ENCODE peak calls at places on chromosomes 4 and X, in four cellular contexts. One of them, this sample, is unnamed.

GRCh38 chr4:24213936-24214335 is 324.1 kb upstream of the PPARGC1A start:
- DNase-seq in H1: no peak
- DNase-seq in HepG2: no peak
- DNase-seq in SK-N-SH: no peak
- DNase-seq in this sample: no peak

GRCh38 chrX:97685753-97686152 is 802.0 kb downstream of the RPA4 start:
- DNase-seq in SK-N-SH: peak; percentile 41
- DNase-seq in H1: no peak
- DNase-seq in HepG2: peak; percentile 11
- DNase-seq in this sample: no peak

GRCh38 chr4:106659386-106659785 is 290.8 kb upstream of the GIMD1 start:
- DNase-seq in SK-N-SH: no peak
- DNase-seq in HepG2: no peak
- DNase-seq in H1: no peak
- DNase-seq in this sample: no peak

GRCh38 chrX:53223955-53224859 is 800 bp downstream of the KDM5C start:
- DNase-seq in SK-N-SH: peak; percentile 58
- DNase-seq in H1: no peak
- DNase-seq in HepG2: peak; percentile 13
- DNase-seq in this sample: no peak

GRCh38 chr4:153114771-153115321 is 89.4 kb upstream of the TRIM2 start:
- DNase-seq in SK-N-SH: no peak
- DNase-seq in HepG2: no peak
- DNase-seq in H1: no peak
- DNase-seq in this sample: no peak

GRCh38 chr4:40750461-40751258 is 905 bp downstream of the NSUN7 start:
- DNase-seq in HepG2: no peak
- DNase-seq in SK-N-SH: peak; percentile 38
- DNase-seq in H1: peak; percentile 15
- DNase-seq in this sample: no peak

GRCh38 chr4:185839204-185839712 is 27.3 kb upstream of the SORBS2 start:
- DNase-seq in H1: peak; percentile 96
- DNase-seq in HepG2: no peak
- DNase-seq in SK-N-SH: no peak
- DNase-seq in this sample: no peak

GRCh38 chr4:59818656-59819055 is 1381.5 kb upstream of the ADGRL3 start:
- DNase-seq in SK-N-SH: no peak
- DNase-seq in H1: no peak
- DNase-seq in HepG2: no peak
- DNase-seq in this sample: no peak

GRCh38 chrX:9942086-9942485 is 25.1 kb upstream of the CLDN34 start:
- DNase-seq in SK-N-SH: no peak
- DNase-seq in HepG2: no peak
- DNase-seq in H1: no peak
- DNase-seq in this sample: no peak

GRCh38 chr4:165994706-165995105 is 121.7 kb downstream of the TLL1 start:
- DNase-seq in HepG2: no peak
- DNase-seq in SK-N-SH: no peak
- DNase-seq in H1: no peak
- DNase-seq in this sample: no peak

GRCh38 chr4:8370106-8370787 is 70.3 kb downstream of the ACOX3 start:
- DNase-seq in HepG2: no peak
- DNase-seq in H1: no peak
- DNase-seq in SK-N-SH: no peak
- DNase-seq in this sample: no peak

GRCh38 chr4:149371021-149371420 is 444.6 kb downstream of the IQCM start:
- DNase-seq in H1: peak; percentile 7
- DNase-seq in SK-N-SH: peak; percentile 3
- DNase-seq in HepG2: peak; percentile 34
- DNase-seq in this sample: no peak

GRCh38 chrX:9310596-9310995 is 154.3 kb upstream of the TBL1X start:
- DNase-seq in H1: no peak
- DNase-seq in SK-N-SH: no peak
- DNase-seq in HepG2: no peak
- DNase-seq in this sample: no peak

GRCh38 chr4:147109800-147110199 is 164.1 kb upstream of the TTC29 start:
- DNase-seq in HepG2: no peak
- DNase-seq in SK-N-SH: no peak
- DNase-seq in H1: no peak
- DNase-seq in this sample: no peak

GRCh38 chr4:11037637-11038036 is 353.1 kb upstream of the CLNK start:
- DNase-seq in SK-N-SH: no peak
- DNase-seq in H1: no peak
- DNase-seq in HepG2: no peak
- DNase-seq in this sample: no peak

GRCh38 chr4:55545133-55545532 is 1.6 kb downstream of the CLOCK start:
- DNase-seq in HepG2: peak; percentile 7
- DNase-seq in H1: no peak
- DNase-seq in SK-N-SH: no peak
- DNase-seq in this sample: no peak

GRCh38 chrX:24398766-24399165 is 38.3 kb downstream of the SUPT20HL1 start:
- DNase-seq in SK-N-SH: no peak
- DNase-seq in HepG2: no peak
- DNase-seq in H1: no peak
- DNase-seq in this sample: no peak

GRCh38 chr4:138401330-138401729 is 159.2 kb upstream of the SLC7A11 start:
- DNase-seq in SK-N-SH: no peak
- DNase-seq in HepG2: no peak
- DNase-seq in H1: no peak
- DNase-seq in this sample: no peak

GRCh38 chr4:4474496-4474895 is 67.4 kb downstream of the STX18 start:
- DNase-seq in HepG2: no peak
- DNase-seq in H1: no peak
- DNase-seq in SK-N-SH: no peak
- DNase-seq in this sample: no peak

GRCh38 chr4:67892905-67893304 is 9.1 kb upstream of the TMPRSS11D start:
- DNase-seq in SK-N-SH: no peak
- DNase-seq in HepG2: no peak
- DNase-seq in H1: no peak
- DNase-seq in this sample: no peak
- TF ChIP-seq TAF1 in SK-N-SH: no peak
- TF ChIP-seq TAF1 in HepG2: no peak
- TF ChIP-seq TAF1 in H1: no peak
- TF ChIP-seq TAF1 in this sample: no peak

GRCh38 chrX:67563469-67564448 is 19.9 kb downstream of the AR start:
- DNase-seq in H1: no peak
- DNase-seq in HepG2: no peak
- DNase-seq in SK-N-SH: no peak
- DNase-seq in this sample: no peak
- TF ChIP-seq TAF1 in H1: no peak
- TF ChIP-seq TAF1 in HepG2: no peak
- TF ChIP-seq TAF1 in SK-N-SH: no peak
- TF ChIP-seq TAF1 in this sample: no peak

GRCh38 chr4:150423074-150423473 is 158.9 kb upstream of the MAB21L2 start:
- DNase-seq in HepG2: no peak
- DNase-seq in SK-N-SH: no peak
- DNase-seq in H1: no peak
- DNase-seq in this sample: no peak

GRCh38 chr4:150421612-150422011 is 160.3 kb upstream of the MAB21L2 start:
- DNase-seq in H1: no peak
- DNase-seq in HepG2: no peak
- DNase-seq in SK-N-SH: no peak
- DNase-seq in this sample: no peak

GRCh38 chr4:150419939-150420338 is 162.0 kb upstream of the MAB21L2 start:
- DNase-seq in H1: no peak
- DNase-seq in HepG2: no peak
- DNase-seq in SK-N-SH: no peak
- DNase-seq in this sample: no peak

GRCh38 chr4:150415213-150415612 is 166.7 kb upstream of the MAB21L2 start:
- DNase-seq in HepG2: no peak
- DNase-seq in H1: no peak
- DNase-seq in SK-N-SH: no peak
- DNase-seq in this sample: no peak

DNA sequence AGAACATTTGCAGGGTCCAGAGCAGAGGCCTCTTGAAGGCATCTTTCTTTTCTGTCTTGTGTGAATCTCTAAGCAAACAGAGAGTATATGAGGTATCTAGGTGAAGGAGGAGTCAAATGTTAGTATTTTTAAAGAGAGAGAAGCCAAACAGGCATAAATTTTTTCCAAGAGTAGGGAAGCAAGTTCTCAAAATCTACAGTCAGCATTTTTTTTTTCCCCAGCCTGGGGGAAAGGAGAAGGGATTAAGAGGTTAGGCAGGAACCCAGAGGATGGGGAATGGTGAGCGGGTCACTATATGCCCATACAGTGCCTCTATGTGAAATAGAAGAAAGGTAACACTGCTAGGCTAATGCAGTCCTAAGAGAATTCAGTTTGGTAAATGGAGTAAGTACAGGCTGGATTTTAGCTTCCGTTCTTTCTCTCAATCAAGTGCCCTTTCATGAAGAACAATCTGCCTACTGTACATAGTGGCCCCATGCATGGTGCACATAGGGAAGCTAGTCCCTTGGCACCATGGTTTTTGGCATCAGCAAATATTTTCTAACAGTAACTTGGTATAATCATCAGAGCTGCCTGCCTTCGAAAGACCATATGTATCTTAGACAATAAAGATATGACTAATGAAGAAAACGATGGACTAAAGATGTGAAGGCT is 163.1 kb upstream of the MAB21L2 start:
- DNase-seq in H1: no peak
- DNase-seq in HepG2: no peak
- DNase-seq in SK-N-SH: no peak
- DNase-seq in this sample: no peak
- TF ChIP-seq TAF1 in H1: no peak
- TF ChIP-seq TAF1 in HepG2: no peak
- TF ChIP-seq TAF1 in SK-N-SH: no peak
- TF ChIP-seq TAF1 in this sample: no peak

GRCh38 chr4:98796986-98797385 is 131.9 kb downstream of the EIF4E start:
- DNase-seq in SK-N-SH: no peak
- DNase-seq in H1: no peak
- DNase-seq in HepG2: no peak
- DNase-seq in this sample: no peak

GRCh38 chr4:98801259-98801725 is 127.6 kb downstream of the EIF4E start:
- DNase-seq in H1: no peak
- DNase-seq in HepG2: no peak
- DNase-seq in SK-N-SH: no peak
- DNase-seq in this sample: no peak

GRCh38 chr4:98803287-98803677 is 125.7 kb downstream of the EIF4E start:
- DNase-seq in H1: no peak
- DNase-seq in SK-N-SH: no peak
- DNase-seq in HepG2: no peak
- DNase-seq in this sample: no peak

GRCh38 chr4:98804403-98804802 is 124.5 kb downstream of the EIF4E start:
- DNase-seq in SK-N-SH: no peak
- DNase-seq in H1: no peak
- DNase-seq in HepG2: no peak
- DNase-seq in this sample: no peak

DNA sequence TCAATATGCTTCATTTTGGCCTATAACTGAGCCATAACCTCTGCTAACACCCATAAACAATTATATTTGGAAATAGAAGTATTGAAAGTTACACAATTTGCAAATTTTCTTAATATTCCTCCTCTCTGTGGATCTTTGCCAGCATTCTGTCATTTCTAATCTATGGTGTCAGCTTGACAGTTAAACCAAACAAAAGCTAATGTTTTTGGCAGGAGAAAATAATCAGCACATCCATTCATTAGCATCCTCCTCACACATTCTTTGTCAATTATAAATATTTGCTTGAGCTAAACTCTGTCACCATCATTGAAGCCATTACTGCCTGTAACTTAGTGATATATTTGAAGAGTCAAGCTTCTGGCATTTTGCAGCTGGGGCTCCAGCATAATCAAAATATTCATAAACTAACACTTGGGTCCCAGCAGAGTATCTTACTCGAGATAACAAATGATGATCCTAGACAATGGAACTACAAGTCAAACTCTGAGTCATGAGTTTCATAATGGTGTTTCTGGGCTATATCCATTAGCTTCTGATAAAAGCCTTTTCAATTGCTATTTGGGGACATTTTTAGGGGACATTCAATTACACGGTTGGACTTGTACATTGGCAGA is 126.2 kb downstream of the EIF4E start:
- DNase-seq in H1: no peak
- DNase-seq in HepG2: no peak
- DNase-seq in SK-N-SH: no peak
- DNase-seq in this sample: no peak
- TF ChIP-seq TAF1 in H1: no peak
- TF ChIP-seq TAF1 in HepG2: no peak
- TF ChIP-seq TAF1 in SK-N-SH: no peak
- TF ChIP-seq TAF1 in this sample: no peak

GRCh38 chr4:13857397-13857796 is 229.9 kb upstream of the BOD1L1 start:
- DNase-seq in SK-N-SH: no peak
- DNase-seq in H1: no peak
- DNase-seq in HepG2: no peak
- DNase-seq in this sample: no peak

GRCh38 chr4:13857800-13858199 is 230.3 kb upstream of the BOD1L1 start:
- DNase-seq in SK-N-SH: no peak
- DNase-seq in H1: no peak
- DNase-seq in HepG2: no peak
- DNase-seq in this sample: no peak

GRCh38 chr4:13856387-13856786 is 228.9 kb upstream of the BOD1L1 start:
- DNase-seq in H1: no peak
- DNase-seq in HepG2: no peak
- DNase-seq in SK-N-SH: no peak
- DNase-seq in this sample: no peak

GRCh38 chr4:13859423-13859822 is 231.9 kb upstream of the BOD1L1 start:
- DNase-seq in SK-N-SH: no peak
- DNase-seq in H1: no peak
- DNase-seq in HepG2: no peak
- DNase-seq in this sample: no peak

DNA sequence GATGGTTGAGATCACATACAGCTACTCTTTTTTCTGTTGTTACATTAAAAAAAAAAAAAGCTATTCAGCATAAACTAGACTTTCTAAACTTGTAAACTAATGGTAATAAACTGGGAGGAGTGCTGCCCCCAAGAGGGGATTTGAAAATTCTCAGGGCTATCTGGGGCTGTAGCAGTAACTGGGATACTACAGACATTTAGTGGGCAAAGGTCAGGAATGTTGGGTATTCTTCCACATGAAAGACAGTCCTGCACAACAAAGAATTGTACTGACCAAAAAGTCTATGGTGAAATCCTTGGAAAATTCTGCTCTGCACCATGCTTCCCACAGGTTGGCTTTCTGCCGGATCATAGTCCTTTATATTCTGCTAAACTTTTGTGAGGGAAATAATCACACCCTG is 232.6 kb upstream of the BOD1L1 start:
- DNase-seq in SK-N-SH: peak; percentile 6
- DNase-seq in H1: no peak
- DNase-seq in HepG2: peak; percentile 60
- DNase-seq in this sample: no peak
- TF ChIP-seq TAF1 in SK-N-SH: no peak
- TF ChIP-seq TAF1 in H1: no peak
- TF ChIP-seq TAF1 in HepG2: no peak
- TF ChIP-seq TAF1 in this sample: no peak